ENCODE peak calls at places on chromosomes 2 and 18, in ten cellular contexts. One of them, this sample, is unnamed.
A peak's percentile ranks its signal among the peaks of the same experiment; 100 is the strongest.

GRCh38 chr2:194203898-194204297 is 1453.1 kb upstream of the SLC39A10 start:
- DNase-seq in tibial artery: no peak
- DNase-seq in fibroblast of mammary gland: peak; percentile 63
- DNase-seq in AG04449: no peak
- DNase-seq in lower leg skin: no peak
- DNase-seq in mammary epithelial cell: peak; percentile 33
- DNase-seq in psoas muscle: no peak
- DNase-seq in Panc1: no peak
- DNase-seq in fibroblast of pulmonary artery: peak; percentile 7
- DNase-seq in A549: no peak
- DNase-seq in this sample: no peak

GRCh38 chr18:76394780-76395476 is 100.1 kb downstream of the ZNF516 start:
- DNase-seq in tibial artery: no peak
- DNase-seq in fibroblast of mammary gland: peak; percentile 72
- DNase-seq in AG04449: no peak
- DNase-seq in lower leg skin: no peak
- DNase-seq in mammary epithelial cell: peak; percentile 85
- DNase-seq in psoas muscle: no peak
- DNase-seq in Panc1: no peak
- DNase-seq in fibroblast of pulmonary artery: no peak
- DNase-seq in A549: no peak
- DNase-seq in this sample: peak; percentile 60

GRCh38 chr2:239545741-239546392 is 145.0 kb upstream of the HDAC4 start:
- DNase-seq in tibial artery: no peak
- DNase-seq in fibroblast of mammary gland: no peak
- DNase-seq in AG04449: no peak
- DNase-seq in lower leg skin: no peak
- DNase-seq in mammary epithelial cell: no peak
- DNase-seq in psoas muscle: no peak
- DNase-seq in Panc1: no peak
- DNase-seq in fibroblast of pulmonary artery: no peak
- DNase-seq in A549: no peak
- DNase-seq in this sample: no peak

GRCh38 chr2:36270758-36271157 is 84.8 kb upstream of the CRIM1 start:
- DNase-seq in tibial artery: no peak
- DNase-seq in fibroblast of mammary gland: no peak
- DNase-seq in AG04449: no peak
- DNase-seq in lower leg skin: no peak
- DNase-seq in mammary epithelial cell: no peak
- DNase-seq in psoas muscle: no peak
- DNase-seq in Panc1: no peak
- DNase-seq in fibroblast of pulmonary artery: no peak
- DNase-seq in A549: no peak
- DNase-seq in this sample: no peak

GRCh38 chr2:7860693-7861092 is 821.2 kb upstream of the ID2 start:
- DNase-seq in tibial artery: no peak
- DNase-seq in fibroblast of mammary gland: peak; percentile 26
- DNase-seq in AG04449: no peak
- DNase-seq in lower leg skin: no peak
- DNase-seq in mammary epithelial cell: peak; percentile 67
- DNase-seq in psoas muscle: no peak
- DNase-seq in Panc1: no peak
- DNase-seq in fibroblast of pulmonary artery: no peak
- DNase-seq in A549: no peak
- DNase-seq in this sample: peak; percentile 40

GRCh38 chr2:164542584-164543021 is 78.7 kb downstream of the GRB14 start:
- DNase-seq in tibial artery: no peak
- DNase-seq in fibroblast of mammary gland: peak; percentile 60
- DNase-seq in AG04449: peak; percentile 49
- DNase-seq in lower leg skin: no peak
- DNase-seq in mammary epithelial cell: peak; percentile 72
- DNase-seq in psoas muscle: no peak
- DNase-seq in Panc1: no peak
- DNase-seq in fibroblast of pulmonary artery: peak; percentile 62
- DNase-seq in A549: no peak
- DNase-seq in this sample: peak; percentile 86

GRCh38 chr2:102186676-102187190 is at the start of gene IL1RL2:
- DNase-seq in tibial artery: no peak
- DNase-seq in fibroblast of mammary gland: no peak
- DNase-seq in AG04449: no peak
- DNase-seq in lower leg skin: peak; percentile 50
- DNase-seq in mammary epithelial cell: peak; percentile 44
- DNase-seq in psoas muscle: no peak
- DNase-seq in Panc1: no peak
- DNase-seq in fibroblast of pulmonary artery: peak; percentile 45
- DNase-seq in A549: no peak
- DNase-seq in this sample: peak; percentile 49

GRCh38 chr2:163649080-163649479 is 86.7 kb downstream of the FIGN start:
- DNase-seq in tibial artery: no peak
- DNase-seq in fibroblast of mammary gland: peak; percentile 43
- DNase-seq in AG04449: no peak
- DNase-seq in lower leg skin: no peak
- DNase-seq in mammary epithelial cell: no peak
- DNase-seq in psoas muscle: no peak
- DNase-seq in Panc1: no peak
- DNase-seq in fibroblast of pulmonary artery: no peak
- DNase-seq in A549: no peak
- DNase-seq in this sample: no peak

GRCh38 chr2:23656597-23656973 is 270.3 kb downstream of the ATAD2B start:
- DNase-seq in tibial artery: no peak
- DNase-seq in fibroblast of mammary gland: no peak
- DNase-seq in AG04449: no peak
- DNase-seq in lower leg skin: no peak
- DNase-seq in mammary epithelial cell: no peak
- DNase-seq in psoas muscle: no peak
- DNase-seq in Panc1: no peak
- DNase-seq in fibroblast of pulmonary artery: no peak
- DNase-seq in A549: no peak
- DNase-seq in this sample: peak; percentile 62

GRCh38 chr2:235605306-235605998 is 111.6 kb downstream of the AGAP1 start:
- DNase-seq in tibial artery: peak; percentile 89
- DNase-seq in fibroblast of mammary gland: peak; percentile 99
- DNase-seq in AG04449: peak; percentile 74
- DNase-seq in lower leg skin: peak; percentile 84
- DNase-seq in mammary epithelial cell: peak; percentile 87
- DNase-seq in psoas muscle: peak; percentile 90
- DNase-seq in Panc1: no peak
- DNase-seq in fibroblast of pulmonary artery: peak; percentile 97
- DNase-seq in A549: no peak
- DNase-seq in this sample: peak; percentile 97

GRCh38 chr2:185738679-185739472 is at the start of gene FSIP2:
- DNase-seq in tibial artery: peak; percentile 20
- DNase-seq in fibroblast of mammary gland: peak; percentile 64
- DNase-seq in AG04449: no peak
- DNase-seq in lower leg skin: peak; percentile 16
- DNase-seq in mammary epithelial cell: peak; percentile 74
- DNase-seq in psoas muscle: peak; percentile 70
- DNase-seq in Panc1: no peak
- DNase-seq in fibroblast of pulmonary artery: peak; percentile 72
- DNase-seq in A549: no peak
- DNase-seq in this sample: peak; percentile 59

GRCh38 chr2:120032297-120032696 is 19.4 kb downstream of the EPB41L5 start:
- DNase-seq in tibial artery: no peak
- DNase-seq in fibroblast of mammary gland: no peak
- DNase-seq in AG04449: no peak
- DNase-seq in lower leg skin: no peak
- DNase-seq in mammary epithelial cell: no peak
- DNase-seq in psoas muscle: no peak
- DNase-seq in Panc1: no peak
- DNase-seq in fibroblast of pulmonary artery: no peak
- DNase-seq in A549: no peak
- DNase-seq in this sample: no peak

GRCh38 chr18:68394705-68395104 is 320.2 kb downstream of the TMX3 start:
- DNase-seq in tibial artery: no peak
- DNase-seq in fibroblast of mammary gland: peak; percentile 24
- DNase-seq in AG04449: no peak
- DNase-seq in lower leg skin: no peak
- DNase-seq in mammary epithelial cell: no peak
- DNase-seq in psoas muscle: no peak
- DNase-seq in Panc1: no peak
- DNase-seq in fibroblast of pulmonary artery: peak; percentile 16
- DNase-seq in A549: no peak
- DNase-seq in this sample: peak; percentile 16

GRCh38 chr2:45743531-45744391 is 92.3 kb downstream of the PRKCE start:
- DNase-seq in tibial artery: peak; percentile 49
- DNase-seq in fibroblast of mammary gland: peak; percentile 95
- DNase-seq in AG04449: no peak
- DNase-seq in lower leg skin: peak; percentile 59
- DNase-seq in mammary epithelial cell: no peak
- DNase-seq in psoas muscle: peak; percentile 76
- DNase-seq in Panc1: no peak
- DNase-seq in fibroblast of pulmonary artery: peak; percentile 72
- DNase-seq in A549: no peak
- DNase-seq in this sample: peak; percentile 88

GRCh38 chr2:191797937-191798873 is 48.7 kb downstream of the CAVIN2 start:
- DNase-seq in tibial artery: no peak
- DNase-seq in fibroblast of mammary gland: no peak
- DNase-seq in AG04449: no peak
- DNase-seq in lower leg skin: no peak
- DNase-seq in mammary epithelial cell: no peak
- DNase-seq in psoas muscle: no peak
- DNase-seq in Panc1: no peak
- DNase-seq in fibroblast of pulmonary artery: no peak
- DNase-seq in A549: no peak
- DNase-seq in this sample: no peak

GRCh38 chr2:237414056-237414661 is at the start of gene COL6A3:
- DNase-seq in tibial artery: peak; percentile 83
- DNase-seq in fibroblast of mammary gland: peak; percentile 98
- DNase-seq in AG04449: peak; percentile 81
- DNase-seq in lower leg skin: peak; percentile 78
- DNase-seq in mammary epithelial cell: no peak
- DNase-seq in psoas muscle: peak; percentile 88
- DNase-seq in Panc1: no peak
- DNase-seq in fibroblast of pulmonary artery: peak; percentile 93
- DNase-seq in A549: no peak
- DNase-seq in this sample: peak; percentile 98
- H3K4me3 ChIP-seq in tibial artery: peak within 1 kb of the TSS; percentile 58
- H3K4me3 ChIP-seq in fibroblast of mammary gland: peak within 1 kb of the TSS; percentile 100
- H3K4me3 ChIP-seq in AG04449: peak within 1 kb of the TSS; percentile 95
- H3K4me3 ChIP-seq in lower leg skin: peak within 1 kb of the TSS; percentile 42
- H3K4me3 ChIP-seq in mammary epithelial cell: no peak within 1 kb of the TSS
- H3K4me3 ChIP-seq in psoas muscle: peak within 1 kb of the TSS; percentile 59
- H3K4me3 ChIP-seq in Panc1: no peak within 1 kb of the TSS
- H3K4me3 ChIP-seq in fibroblast of pulmonary artery: peak within 1 kb of the TSS; percentile 92
- H3K4me3 ChIP-seq in A549: no peak within 1 kb of the TSS
- H3K4me3 ChIP-seq in this sample: peak within 1 kb of the TSS; percentile 96

GRCh38 chr2:167844714-167845530 is 402.5 kb downstream of the STK39 start:
- DNase-seq in tibial artery: no peak
- DNase-seq in fibroblast of mammary gland: no peak
- DNase-seq in AG04449: no peak
- DNase-seq in lower leg skin: no peak
- DNase-seq in mammary epithelial cell: no peak
- DNase-seq in psoas muscle: no peak
- DNase-seq in Panc1: no peak
- DNase-seq in fibroblast of pulmonary artery: no peak
- DNase-seq in A549: no peak
- DNase-seq in this sample: no peak
- TF ChIP-seq CTCF in tibial artery: no peak
- TF ChIP-seq CTCF in fibroblast of mammary gland: no peak
- TF ChIP-seq CTCF in AG04449: no peak
- TF ChIP-seq CTCF in lower leg skin: no peak
- TF ChIP-seq CTCF in mammary epithelial cell: no peak
- TF ChIP-seq CTCF in psoas muscle: no peak
- TF ChIP-seq CTCF in Panc1: no peak
- TF ChIP-seq CTCF in fibroblast of pulmonary artery: no peak
- TF ChIP-seq CTCF in A549: no peak
- TF ChIP-seq CTCF in this sample: no peak

GRCh38 chr2:54083021-54083420 is 32.4 kb upstream of the ACYP2 start:
- DNase-seq in tibial artery: no peak
- DNase-seq in fibroblast of mammary gland: no peak
- DNase-seq in AG04449: no peak
- DNase-seq in lower leg skin: no peak
- DNase-seq in mammary epithelial cell: no peak
- DNase-seq in psoas muscle: no peak
- DNase-seq in Panc1: no peak
- DNase-seq in fibroblast of pulmonary artery: no peak
- DNase-seq in A549: no peak
- DNase-seq in this sample: no peak

GRCh38 chr2:54081574-54081973 is 33.8 kb upstream of the ACYP2 start:
- DNase-seq in tibial artery: no peak
- DNase-seq in fibroblast of mammary gland: peak; percentile 50
- DNase-seq in AG04449: no peak
- DNase-seq in lower leg skin: no peak
- DNase-seq in mammary epithelial cell: peak; percentile 98
- DNase-seq in psoas muscle: no peak
- DNase-seq in Panc1: no peak
- DNase-seq in fibroblast of pulmonary artery: peak; percentile 8
- DNase-seq in A549: no peak
- DNase-seq in this sample: no peak

GRCh38 chr2:54076577-54076976 is 38.8 kb upstream of the ACYP2 start:
- DNase-seq in tibial artery: no peak
- DNase-seq in fibroblast of mammary gland: no peak
- DNase-seq in AG04449: no peak
- DNase-seq in lower leg skin: no peak
- DNase-seq in mammary epithelial cell: no peak
- DNase-seq in psoas muscle: no peak
- DNase-seq in Panc1: no peak
- DNase-seq in fibroblast of pulmonary artery: no peak
- DNase-seq in A549: no peak
- DNase-seq in this sample: no peak

GRCh38 chr2:54077088-54077900 is 38.1 kb upstream of the ACYP2 start:
- DNase-seq in tibial artery: no peak
- DNase-seq in fibroblast of mammary gland: no peak
- DNase-seq in AG04449: no peak
- DNase-seq in lower leg skin: no peak
- DNase-seq in mammary epithelial cell: no peak
- DNase-seq in psoas muscle: no peak
- DNase-seq in Panc1: no peak
- DNase-seq in fibroblast of pulmonary artery: no peak
- DNase-seq in A549: no peak
- DNase-seq in this sample: no peak

DNA sequence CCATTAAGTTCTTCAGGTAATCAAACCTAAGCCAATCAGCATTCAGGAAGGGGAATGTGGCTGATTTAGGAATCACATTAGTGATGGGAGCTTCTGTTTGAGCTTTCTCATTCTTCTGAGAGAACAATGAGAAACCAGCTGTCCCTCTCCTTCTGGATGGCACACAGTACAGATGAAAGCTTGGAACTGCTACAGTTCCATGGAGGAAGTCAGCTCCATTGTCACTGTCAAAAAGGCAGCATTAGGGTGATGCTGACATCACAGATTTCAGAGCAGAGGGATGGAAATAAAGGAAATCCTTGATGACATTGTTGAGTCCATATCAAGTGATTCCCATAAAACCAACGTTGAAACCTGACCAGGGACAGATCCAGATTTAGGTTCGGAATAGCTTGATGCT is 36.1 kb upstream of the ACYP2 start:
- DNase-seq in tibial artery: no peak
- DNase-seq in fibroblast of mammary gland: no peak
- DNase-seq in AG04449: no peak
- DNase-seq in lower leg skin: no peak
- DNase-seq in mammary epithelial cell: no peak
- DNase-seq in psoas muscle: no peak
- DNase-seq in Panc1: no peak
- DNase-seq in fibroblast of pulmonary artery: no peak
- DNase-seq in A549: no peak
- DNase-seq in this sample: no peak
- H3K4me3 ChIP-seq in tibial artery: no peak overlapping the region
- H3K4me3 ChIP-seq in fibroblast of mammary gland: no peak overlapping the region
- H3K4me3 ChIP-seq in AG04449: no peak overlapping the region
- H3K4me3 ChIP-seq in lower leg skin: no peak overlapping the region
- H3K4me3 ChIP-seq in mammary epithelial cell: no peak overlapping the region
- H3K4me3 ChIP-seq in psoas muscle: no peak overlapping the region
- H3K4me3 ChIP-seq in Panc1: no peak overlapping the region
- H3K4me3 ChIP-seq in fibroblast of pulmonary artery: no peak overlapping the region
- H3K4me3 ChIP-seq in A549: no peak overlapping the region
- H3K4me3 ChIP-seq in this sample: no peak overlapping the region

GRCh38 chr2:63580651-63581050 is 7.6 kb downstream of the WDPCP start:
- DNase-seq in tibial artery: no peak
- DNase-seq in fibroblast of mammary gland: no peak
- DNase-seq in AG04449: no peak
- DNase-seq in lower leg skin: no peak
- DNase-seq in mammary epithelial cell: peak; percentile 28
- DNase-seq in psoas muscle: no peak
- DNase-seq in Panc1: no peak
- DNase-seq in fibroblast of pulmonary artery: no peak
- DNase-seq in A549: no peak
- DNase-seq in this sample: peak; percentile 8
- TF ChIP-seq CTCF in tibial artery: no peak
- TF ChIP-seq CTCF in fibroblast of mammary gland: no peak
- TF ChIP-seq CTCF in AG04449: no peak
- TF ChIP-seq CTCF in lower leg skin: no peak
- TF ChIP-seq CTCF in mammary epithelial cell: no peak
- TF ChIP-seq CTCF in psoas muscle: no peak
- TF ChIP-seq CTCF in Panc1: no peak
- TF ChIP-seq CTCF in fibroblast of pulmonary artery: no peak
- TF ChIP-seq CTCF in A549: no peak
- TF ChIP-seq CTCF in this sample: no peak